ENCODE peak calls at places on chromosomes 11 and 22, in ten cellular contexts. One of them, this sample, is unnamed.

GRCh38 chr11:11435673-11436072 is 82.6 kb upstream of the CSNK2A3 start:
- DNase-seq in fibroblast of villous mesenchyme: no peak
- DNase-seq in A549: no peak
- DNase-seq in EH: no peak
- DNase-seq in NCI-H1436 treated with DMSO at 0.1 percent for 48 hours: no peak
- DNase-seq in fibroblast of lung: no peak
- DNase-seq in stimulated activated CD4-positive, alpha-beta T cell treated with anti-CD3 and anti-CD28 coated beads, Interleukin-1b, Interleukin-23, amount 100 ng/mL, for 4 hours: no peak
- DNase-seq in kidney tubule cell: no peak
- DNase-seq in CD4-positive, alpha-beta T cell: no peak
- DNase-seq in RWPE1: no peak
- DNase-seq in this sample: no peak

GRCh38 chr11:76773921-76774361 is 9.2 kb upstream of the TSKU start:
- DNase-seq in fibroblast of villous mesenchyme: no peak
- DNase-seq in A549: no peak
- DNase-seq in EH: no peak
- DNase-seq in NCI-H1436 treated with DMSO at 0.1 percent for 48 hours: no peak
- DNase-seq in fibroblast of lung: no peak
- DNase-seq in stimulated activated CD4-positive, alpha-beta T cell treated with anti-CD3 and anti-CD28 coated beads, Interleukin-1b, Interleukin-23, amount 100 ng/mL, for 4 hours: no peak
- DNase-seq in kidney tubule cell: no peak
- DNase-seq in CD4-positive, alpha-beta T cell: no peak
- DNase-seq in RWPE1: peak; percentile 31
- DNase-seq in this sample: no peak

GRCh38 chr11:131624526-131624925 is 254.1 kb downstream of the NTM start:
- DNase-seq in fibroblast of villous mesenchyme: no peak
- DNase-seq in A549: no peak
- DNase-seq in EH: peak; percentile 9
- DNase-seq in NCI-H1436 treated with DMSO at 0.1 percent for 48 hours: no peak
- DNase-seq in fibroblast of lung: no peak
- DNase-seq in stimulated activated CD4-positive, alpha-beta T cell treated with anti-CD3 and anti-CD28 coated beads, Interleukin-1b, Interleukin-23, amount 100 ng/mL, for 4 hours: no peak
- DNase-seq in kidney tubule cell: peak; percentile 90
- DNase-seq in CD4-positive, alpha-beta T cell: no peak
- DNase-seq in RWPE1: no peak
- DNase-seq in this sample: no peak

GRCh38 chr11:78952188-78952587 is 377.5 kb upstream of the NARS2 start:
- DNase-seq in fibroblast of villous mesenchyme: no peak
- DNase-seq in A549: no peak
- DNase-seq in EH: no peak
- DNase-seq in NCI-H1436 treated with DMSO at 0.1 percent for 48 hours: no peak
- DNase-seq in fibroblast of lung: no peak
- DNase-seq in stimulated activated CD4-positive, alpha-beta T cell treated with anti-CD3 and anti-CD28 coated beads, Interleukin-1b, Interleukin-23, amount 100 ng/mL, for 4 hours: no peak
- DNase-seq in kidney tubule cell: no peak
- DNase-seq in CD4-positive, alpha-beta T cell: no peak
- DNase-seq in RWPE1: no peak
- DNase-seq in this sample: no peak

GRCh38 chr11:61161190-61162091 is at the start of gene VPS37C:
- DNase-seq in fibroblast of villous mesenchyme: peak; percentile 86
- DNase-seq in A549: peak; percentile 89
- DNase-seq in EH: peak; percentile 88
- DNase-seq in NCI-H1436 treated with DMSO at 0.1 percent for 48 hours: peak; percentile 36
- DNase-seq in fibroblast of lung: peak; percentile 82
- DNase-seq in stimulated activated CD4-positive, alpha-beta T cell treated with anti-CD3 and anti-CD28 coated beads, Interleukin-1b, Interleukin-23, amount 100 ng/mL, for 4 hours: peak; percentile 93
- DNase-seq in kidney tubule cell: peak; percentile 92
- DNase-seq in CD4-positive, alpha-beta T cell: peak; percentile 87
- DNase-seq in RWPE1: peak; percentile 96
- DNase-seq in this sample: peak; percentile 50

GRCh38 chr11:7488681-7489080 is 3.4 kb downstream of the OLFML1 start:
- DNase-seq in fibroblast of villous mesenchyme: no peak
- DNase-seq in A549: no peak
- DNase-seq in EH: peak; percentile 36
- DNase-seq in NCI-H1436 treated with DMSO at 0.1 percent for 48 hours: no peak
- DNase-seq in fibroblast of lung: no peak
- DNase-seq in stimulated activated CD4-positive, alpha-beta T cell treated with anti-CD3 and anti-CD28 coated beads, Interleukin-1b, Interleukin-23, amount 100 ng/mL, for 4 hours: no peak
- DNase-seq in kidney tubule cell: no peak
- DNase-seq in CD4-positive, alpha-beta T cell: no peak
- DNase-seq in RWPE1: no peak
- DNase-seq in this sample: no peak

GRCh38 chr11:31045335-31045734 is 324.2 kb downstream of the DCDC1 start:
- DNase-seq in fibroblast of villous mesenchyme: no peak
- DNase-seq in A549: peak; percentile 29
- DNase-seq in EH: no peak
- DNase-seq in NCI-H1436 treated with DMSO at 0.1 percent for 48 hours: no peak
- DNase-seq in fibroblast of lung: peak; percentile 6
- DNase-seq in stimulated activated CD4-positive, alpha-beta T cell treated with anti-CD3 and anti-CD28 coated beads, Interleukin-1b, Interleukin-23, amount 100 ng/mL, for 4 hours: no peak
- DNase-seq in kidney tubule cell: peak; percentile 31
- DNase-seq in CD4-positive, alpha-beta T cell: no peak
- DNase-seq in RWPE1: no peak
- DNase-seq in this sample: peak; percentile 11

GRCh38 chr22:43823911-43824665 is 12.0 kb upstream of the EFCAB6 start:
- DNase-seq in fibroblast of villous mesenchyme: no peak
- DNase-seq in A549: no peak
- DNase-seq in EH: no peak
- DNase-seq in NCI-H1436 treated with DMSO at 0.1 percent for 48 hours: no peak
- DNase-seq in fibroblast of lung: no peak
- DNase-seq in stimulated activated CD4-positive, alpha-beta T cell treated with anti-CD3 and anti-CD28 coated beads, Interleukin-1b, Interleukin-23, amount 100 ng/mL, for 4 hours: no peak
- DNase-seq in kidney tubule cell: no peak
- DNase-seq in CD4-positive, alpha-beta T cell: no peak
- DNase-seq in RWPE1: no peak
- DNase-seq in this sample: no peak

GRCh38 chr11:117983163-117983475 is 3.1 kb upstream of the IL10RA start:
- DNase-seq in fibroblast of villous mesenchyme: no peak
- DNase-seq in A549: no peak
- DNase-seq in EH: no peak
- DNase-seq in NCI-H1436 treated with DMSO at 0.1 percent for 48 hours: no peak
- DNase-seq in fibroblast of lung: no peak
- DNase-seq in stimulated activated CD4-positive, alpha-beta T cell treated with anti-CD3 and anti-CD28 coated beads, Interleukin-1b, Interleukin-23, amount 100 ng/mL, for 4 hours: no peak
- DNase-seq in kidney tubule cell: no peak
- DNase-seq in CD4-positive, alpha-beta T cell: no peak
- DNase-seq in RWPE1: no peak
- DNase-seq in this sample: no peak

GRCh38 chr11:132253469-132254264 is 883.3 kb downstream of the NTM start:
- DNase-seq in fibroblast of villous mesenchyme: no peak
- DNase-seq in A549: no peak
- DNase-seq in EH: no peak
- DNase-seq in NCI-H1436 treated with DMSO at 0.1 percent for 48 hours: no peak
- DNase-seq in fibroblast of lung: no peak
- DNase-seq in stimulated activated CD4-positive, alpha-beta T cell treated with anti-CD3 and anti-CD28 coated beads, Interleukin-1b, Interleukin-23, amount 100 ng/mL, for 4 hours: no peak
- DNase-seq in kidney tubule cell: no peak
- DNase-seq in CD4-positive, alpha-beta T cell: no peak
- DNase-seq in RWPE1: no peak
- DNase-seq in this sample: no peak

GRCh38 chr11:66277475-66278391 is at the start of gene CNIH2:
- DNase-seq in fibroblast of villous mesenchyme: no peak
- DNase-seq in A549: no peak
- DNase-seq in EH: peak; percentile 32
- DNase-seq in NCI-H1436 treated with DMSO at 0.1 percent for 48 hours: no peak
- DNase-seq in fibroblast of lung: no peak
- DNase-seq in stimulated activated CD4-positive, alpha-beta T cell treated with anti-CD3 and anti-CD28 coated beads, Interleukin-1b, Interleukin-23, amount 100 ng/mL, for 4 hours: peak; percentile 57
- DNase-seq in kidney tubule cell: peak; percentile 20
- DNase-seq in CD4-positive, alpha-beta T cell: peak; percentile 62
- DNase-seq in RWPE1: peak; percentile 29
- DNase-seq in this sample: no peak

GRCh38 chr11:17535488-17535887 is 8.7 kb downstream of the USH1C start:
- DNase-seq in fibroblast of villous mesenchyme: no peak
- DNase-seq in A549: no peak
- DNase-seq in EH: no peak
- DNase-seq in NCI-H1436 treated with DMSO at 0.1 percent for 48 hours: no peak
- DNase-seq in fibroblast of lung: no peak
- DNase-seq in stimulated activated CD4-positive, alpha-beta T cell treated with anti-CD3 and anti-CD28 coated beads, Interleukin-1b, Interleukin-23, amount 100 ng/mL, for 4 hours: no peak
- DNase-seq in kidney tubule cell: no peak
- DNase-seq in CD4-positive, alpha-beta T cell: no peak
- DNase-seq in RWPE1: no peak
- DNase-seq in this sample: no peak

GRCh38 chr11:44527476-44527875 is 38.0 kb upstream of the CD82 start:
- DNase-seq in fibroblast of villous mesenchyme: no peak
- DNase-seq in A549: no peak
- DNase-seq in EH: no peak
- DNase-seq in NCI-H1436 treated with DMSO at 0.1 percent for 48 hours: no peak
- DNase-seq in fibroblast of lung: no peak
- DNase-seq in stimulated activated CD4-positive, alpha-beta T cell treated with anti-CD3 and anti-CD28 coated beads, Interleukin-1b, Interleukin-23, amount 100 ng/mL, for 4 hours: no peak
- DNase-seq in kidney tubule cell: no peak
- DNase-seq in CD4-positive, alpha-beta T cell: no peak
- DNase-seq in RWPE1: no peak
- DNase-seq in this sample: no peak